ENCODE peak calls at places on chromosome 19, in ten cellular contexts. W, R, F, B, M, G, T, Y, U and S are unnamed samples.

GRCh38 chr19:6753178-6754031 is 13.8 kb downstream of the SH2D3A start:
- DNase-seq in T (peak), M (peak), F (peak), Y (peak), B (peak), G (peak), U (peak), R (peak), W (no peak), S (peak)

GRCh38 chr19:18259848-18260247 is 14.4 kb downstream of the IQCN start:
- DNase-seq in F (no peak), G (no peak), M (no peak), R (no peak), W (no peak), U (no peak), B (no peak), T (no peak), Y (no peak), S (no peak)

GRCh38 chr19:16273005-16273404 is 51.6 kb upstream of the KLF2 start:
- DNase-seq in M (no peak), Y (no peak), U (peak), R (no peak), F (no peak), G (no peak), T (peak), W (no peak), B (no peak), S (peak)

GRCh38 chr19:3366104-3366760 is at the start of gene NFIC:
- DNase-seq in R (no peak), W (no peak), U (peak), M (peak), G (peak), T (peak), B (no peak), Y (no peak), F (peak), S (peak)

GRCh38 chr19:36196249-36196648 is 18.2 kb downstream of the ZNF565 start:
- DNase-seq in G (no peak), B (no peak), T (no peak), M (no peak), R (no peak), U (no peak), W (no peak), Y (no peak), F (no peak), S (no peak)

GRCh38 chr19:7063764-7064418 is 5.4 kb upstream of the MBD3L3 start:
- DNase-seq in U (no peak), W (no peak), Y (no peak), M (no peak), G (no peak), F (no peak), B (no peak), T (no peak), R (no peak), S (no peak)

GRCh38 chr19:38375748-38376147 is 1.4 kb downstream of the PSMD8 start:
- DNase-seq in G (no peak), Y (no peak), W (no peak), R (no peak), T (peak), B (no peak), F (peak), M (peak), U (peak), S (no peak)

GRCh38 chr19:6551607-6552450 is 21.0 kb downstream of the TNFSF9 start:
- DNase-seq in G (no peak), F (no peak), W (no peak), M (no peak), Y (peak), T (no peak), U (peak), R (peak), B (no peak), S (no peak)

GRCh38 chr19:51477343-51477742 is 996 bp upstream of the CEACAM18 start:
- DNase-seq in R (no peak), Y (no peak), T (no peak), F (no peak), M (no peak), B (no peak), U (no peak), G (no peak), W (no peak), S (no peak)

GRCh38 chr19:39402417-39403297 is 4.0 kb upstream of the ZFP36 start:
- DNase-seq in T (peak), W (peak), R (peak), Y (peak), B (peak), M (peak), F (peak), G (peak), U (peak), S (peak)

GRCh38 chr19:2399582-2399981 is 27.8 kb downstream of the TIMM13 start:
- DNase-seq in F (no peak), M (no peak), G (no peak), W (no peak), U (no peak), Y (no peak), T (no peak), B (no peak), R (no peak), S (no peak)

GRCh38 chr19:44207126-44207803 is 5.1 kb upstream of the ZNF227 start:
- DNase-seq in M (peak), Y (peak), B (peak), R (peak), G (peak), U (peak), W (peak), T (peak), F (peak), S (peak)

GRCh38 chr19:18520848-18521691 is 800 bp downstream of the ELL start:
- DNase-seq in U (peak), Y (peak), M (no peak), B (peak), F (peak), R (no peak), W (no peak), T (peak), G (no peak), S (peak)

GRCh38 chr19:51568456-51568855 is 2.6 kb upstream of the ZNF175 start:
- DNase-seq in W (no peak), M (no peak), G (peak), B (no peak), Y (no peak), U (no peak), F (no peak), R (no peak), T (no peak), S (no peak)

GRCh38 chr19:53467138-53467502 is 413 bp upstream of the ZNF813 start:
- DNase-seq in B (no peak), Y (no peak), M (no peak), G (no peak), W (no peak), R (no peak), T (peak), U (no peak), F (no peak), S (peak)

GRCh38 chr19:32269831-32270230 is 75.6 kb upstream of the ZNF507 start:
- DNase-seq in U (no peak), R (no peak), W (no peak), T (no peak), G (no peak), M (no peak), F (no peak), B (no peak), Y (no peak), S (no peak)

GRCh38 chr19:37845932-37846331 is 60.5 kb downstream of the WDR87 start:
- DNase-seq in M (peak), G (no peak), W (no peak), R (no peak), U (no peak), T (no peak), B (no peak), F (no peak), Y (no peak), S (no peak)

GRCh38 chr19:17687141-17687856 is 855 bp downstream of the UNC13A start:
- DNase-seq in G (no peak), F (no peak), T (no peak), B (no peak), Y (no peak), U (peak), W (no peak), R (no peak), M (no peak), S (no peak)

GRCh38 chr19:7815325-7815724 is 14.7 kb upstream of the EVI5L start:
- DNase-seq in F (no peak), U (no peak), Y (no peak), T (no peak), M (no peak), R (no peak), G (no peak), W (no peak), B (no peak), S (no peak)

DNA sequence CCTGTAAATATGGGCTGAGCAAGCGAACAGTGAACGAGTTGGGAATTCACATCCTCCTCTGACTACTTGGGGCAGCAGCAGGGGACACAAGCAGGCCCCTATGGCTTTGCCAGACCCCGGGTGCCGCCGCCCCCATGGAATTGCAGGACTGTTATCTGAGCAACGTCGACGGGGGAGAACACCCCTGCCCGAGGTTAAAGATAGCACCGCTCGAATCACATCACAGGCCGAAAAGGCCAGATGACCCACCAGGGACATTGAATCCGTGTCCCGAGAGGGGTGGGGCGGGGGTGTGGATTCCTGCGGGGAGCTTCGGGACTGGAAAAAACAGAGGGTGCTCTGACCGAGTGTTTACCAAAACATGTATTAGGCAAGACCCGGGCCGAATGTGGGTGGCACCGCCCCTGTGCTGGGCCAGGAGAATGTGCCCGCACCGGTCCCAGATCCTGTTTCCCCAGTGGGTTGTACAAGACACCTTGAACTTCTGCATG is 9.1 kb downstream of the FEM1A start:
- DNase-seq in W (no peak), M (no peak), T (peak), B (no peak), U (no peak), R (no peak), Y (no peak), G (peak), F (peak), S (no peak)
- H3K27ac ChIP-seq in W (no peak), M (no peak), T (peak), B (no peak), U (no peak), R (no peak), Y (no peak), G (peak), F (peak), S (no peak)

GRCh38 chr19:682678-683320 is 6.6 kb downstream of the FSTL3 start:
- DNase-seq in B (no peak), R (no peak), F (no peak), M (no peak), U (no peak), Y (no peak), G (no peak), W (no peak), T (no peak), S (no peak)

GRCh38 chr19:679418-680286 is 3.5 kb downstream of the FSTL3 start:
- DNase-seq in F (no peak), W (peak), M (peak), G (peak), R (no peak), Y (peak), U (peak), B (no peak), T (peak), S (peak)

GRCh38 chr19:681638-682037 is 5.4 kb downstream of the FSTL3 start:
- DNase-seq in Y (no peak), W (no peak), R (no peak), F (no peak), G (no peak), M (no peak), U (no peak), T (no peak), B (no peak), S (no peak)

GRCh38 chr19:680287-681028 is 4.3 kb downstream of the FSTL3 start:
- DNase-seq in R (peak), B (peak), Y (peak), T (peak), F (peak), U (peak), G (peak), M (peak), W (peak), S (peak)

DNA sequence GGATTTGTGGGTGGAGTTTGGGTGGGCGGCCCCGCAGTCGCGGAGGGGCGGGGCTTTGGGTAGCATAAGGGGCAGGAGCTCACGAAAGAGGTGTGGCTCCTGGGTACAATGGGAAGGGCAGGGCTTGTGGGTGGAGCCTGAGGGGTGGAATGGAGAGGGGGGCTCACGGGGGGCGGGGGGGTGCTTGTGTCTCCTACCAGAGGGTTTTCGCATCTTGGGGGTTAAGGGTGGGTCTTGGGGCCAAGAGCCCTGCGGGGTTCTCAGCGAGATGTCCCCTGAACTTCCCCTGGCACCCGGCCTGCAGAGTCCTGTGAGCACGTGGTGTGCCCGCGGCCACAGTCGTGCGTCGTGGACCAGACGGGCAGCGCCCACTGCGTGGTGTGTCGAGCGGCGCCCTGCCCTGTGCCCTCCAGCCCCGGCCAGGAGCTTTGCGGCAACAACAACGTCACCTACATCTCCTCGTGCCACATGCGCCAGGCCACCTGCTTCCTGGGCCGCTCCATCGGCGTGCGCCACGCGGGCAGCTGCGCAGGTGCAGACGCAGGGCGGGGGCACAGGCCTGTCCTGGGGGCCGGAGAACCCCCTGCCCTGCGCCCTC is 4.9 kb downstream of the FSTL3 start:
- DNase-seq in F (no peak), M (no peak), Y (no peak), U (peak), G (peak), W (no peak), B (no peak), R (no peak), T (no peak), S (no peak)
- H3K4me3 ChIP-seq in F (peak), M (no peak), Y (peak), U (peak), G (peak), W (no peak), B (peak), R (peak), T (no peak), S (peak)

DNA sequence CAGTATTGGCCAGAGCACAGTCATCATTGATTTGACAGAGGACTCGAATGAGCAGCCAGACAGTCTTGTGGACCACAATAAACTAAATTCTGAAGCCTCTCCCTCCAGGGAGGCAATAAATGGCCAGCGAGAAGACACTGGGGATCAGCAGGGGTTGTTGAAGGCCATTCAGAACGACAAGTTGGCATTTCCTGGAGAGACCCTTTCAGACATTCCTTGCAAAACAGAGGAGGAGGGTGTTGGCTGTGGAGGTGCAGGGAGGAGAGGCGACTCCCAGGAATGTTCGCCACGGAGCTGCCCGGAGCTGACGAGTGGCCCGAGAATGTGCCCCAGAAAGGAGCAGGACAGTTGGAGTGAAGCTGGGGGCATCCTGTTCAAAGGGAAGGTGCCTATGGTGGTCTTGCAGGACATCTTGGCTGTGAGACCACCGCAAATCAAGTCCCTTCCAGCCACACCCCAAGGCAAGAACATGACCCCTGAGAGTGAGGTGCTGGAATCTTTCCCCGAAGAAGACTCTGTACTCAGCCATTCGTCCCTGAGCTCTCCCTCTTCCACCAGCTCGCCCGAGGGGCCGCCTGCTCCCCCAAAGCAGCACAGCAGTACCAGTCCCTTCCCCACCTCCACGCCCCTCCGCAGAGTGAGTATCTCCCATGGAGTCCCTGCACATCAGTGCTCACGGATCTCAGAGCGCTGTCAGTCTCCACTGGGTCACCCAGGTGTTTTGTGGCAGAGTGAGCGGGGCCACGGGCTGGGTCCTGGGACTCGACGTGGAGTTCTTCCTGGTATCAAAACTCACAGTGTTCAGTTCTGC is 6.9 kb downstream of the CHAF1A start:
- DNase-seq in Y (no peak), T (no peak), M (no peak), W (no peak), G (no peak), U (no peak), R (no peak), B (no peak), F (no peak), S (no peak)
- H3K27ac ChIP-seq in Y (no peak), T (no peak), M (no peak), W (no peak), G (no peak), U (no peak), R (no peak), B (no peak), F (no peak), S (no peak)

GRCh38 chr19:10107817-10108367 is 1.7 kb downstream of the PPAN start:
- DNase-seq in G (no peak), B (no peak), F (no peak), U (no peak), M (no peak), T (no peak), Y (no peak), W (no peak), R (no peak), S (no peak)
- H3K4me3 ChIP-seq in G (peak), B (peak), F (no peak), U (no peak), M (no peak), T (no peak), Y (no peak), W (no peak), R (no peak), S (no peak)

DNA sequence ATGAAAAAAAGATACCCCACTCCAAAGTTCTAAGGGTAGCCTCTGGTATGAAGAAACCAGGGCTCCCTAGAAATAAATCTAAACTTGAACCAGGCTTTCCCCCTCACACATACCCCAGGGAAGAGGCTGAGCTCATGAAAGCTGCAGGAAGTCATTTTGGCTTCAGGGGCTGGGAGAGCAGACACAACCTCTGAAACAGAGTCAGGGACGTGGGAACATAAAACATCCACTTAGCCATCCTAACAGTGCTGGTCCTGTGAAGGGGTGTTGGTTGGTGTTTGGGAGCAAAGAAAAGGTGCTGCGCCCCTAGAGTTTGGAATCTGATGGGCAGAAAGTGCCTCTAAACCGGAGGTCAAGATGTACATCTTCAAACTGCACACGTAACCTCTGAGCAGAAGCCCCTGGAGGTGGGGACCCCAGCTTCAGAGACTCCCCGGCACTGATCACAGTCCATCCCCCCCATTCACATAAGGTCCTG is 15.8 kb downstream of the RAB3D start:
- DNase-seq in T (no peak), M (no peak), Y (no peak), U (no peak), R (no peak), B (no peak), W (no peak), F (no peak), G (no peak), S (no peak)
- H3K27ac ChIP-seq in T (peak), M (peak), Y (no peak), U (no peak), R (no peak), B (no peak), W (peak), F (peak), G (no peak), S (peak)

GRCh38 chr19:49688531-49689132 is 762 bp upstream of the ADM5 start:
- DNase-seq in Y (no peak), T (no peak), W (no peak), G (no peak), R (no peak), F (no peak), M (no peak), B (no peak), U (no peak), S (no peak)

GRCh38 chr19:49691243-49692101 is 556 bp downstream of the CPT1C start:
- DNase-seq in Y (no peak), W (no peak), R (no peak), G (peak), T (peak), U (peak), F (no peak), M (peak), B (peak), S (no peak)

GRCh38 chr19:49690656-49691242 is at the start of gene CPT1C:
- DNase-seq in M (peak), W (peak), B (peak), Y (peak), F (peak), T (peak), U (peak), R (no peak), G (peak), S (peak)

GRCh38 chr19:49689133-49690072 is at the start of gene ADM5:
- DNase-seq in G (peak), B (no peak), Y (no peak), W (no peak), U (peak), R (no peak), M (no peak), T (peak), F (peak), S (no peak)

DNA sequence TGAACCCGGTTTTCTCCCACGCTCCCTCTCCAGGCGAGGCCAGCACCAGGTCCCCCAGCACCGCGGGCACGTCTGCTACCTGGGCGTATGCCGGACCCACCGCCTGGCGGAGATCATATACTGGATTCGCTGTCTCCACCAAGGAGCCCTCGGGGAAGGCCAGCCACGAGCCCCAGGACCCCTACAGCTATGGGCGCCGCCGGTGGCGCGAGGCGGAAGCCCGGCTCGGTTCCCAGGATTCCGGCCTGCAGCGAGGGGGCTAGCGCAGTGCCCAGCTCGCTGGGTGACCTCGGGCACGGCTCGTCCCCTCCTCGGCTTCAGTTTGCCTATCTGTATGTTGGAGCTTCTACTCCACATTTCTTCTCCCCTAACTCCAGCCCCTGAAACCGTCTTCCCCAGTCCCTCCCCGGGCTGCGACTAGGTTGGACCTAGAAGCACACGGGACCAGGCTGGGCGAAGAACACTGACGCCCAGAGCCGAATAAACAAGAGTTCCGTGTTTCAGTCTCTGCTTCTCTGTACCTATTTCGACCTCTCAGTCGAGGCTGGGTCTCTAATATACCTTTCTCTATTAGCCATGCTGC is 752 bp upstream of the CPT1C start:
- DNase-seq in W (no peak), T (no peak), G (no peak), Y (no peak), F (no peak), B (no peak), M (no peak), U (peak), R (no peak), S (no peak)
- H3K4me3 ChIP-seq in W (peak), T (peak), G (peak), Y (no peak), F (peak), B (peak), M (peak), U (peak), R (peak), S (peak)

GRCh38 chr19:46828484-46828883 is 22.2 kb downstream of the AP2S1 start:
- DNase-seq in B (no peak), W (no peak), R (no peak), F (no peak), Y (no peak), U (no peak), M (peak), G (peak), T (no peak), S (no peak)
- H3K27ac ChIP-seq in B (no peak), W (no peak), R (no peak), F (no peak), Y (no peak), U (no peak), M (no peak), G (no peak), T (no peak), S (no peak)